ENCODE peak calls at places on chromosomes 4 and X, in four cellular contexts. O is H1, F is GM12878, Q is K562. U is an unnamed sample.

GRCh38 chr4:16693040-16693506 is 205.4 kb downstream of the LDB2 start:
- DNase-seq in O (no peak), F (no peak), Q (no peak), U (no peak)

GRCh38 chr4:187617117-187617516 is 378.5 kb upstream of the ZFP42 start:
- DNase-seq in O (no peak), F (no peak), Q (no peak), U (no peak)

GRCh38 chrX:136694491-136695087 is 46.6 kb downstream of the CD40LG start:
- DNase-seq in O (no peak), F (no peak), Q (peak; percentile 26), U (peak; percentile 8)

GRCh38 chrX:16573781-16574180 is 76.2 kb upstream of the S100G start:
- DNase-seq in O (no peak), F (no peak), Q (no peak), U (no peak)

GRCh38 chr4:2417765-2418651 is at the start of gene ZFYVE28:
- DNase-seq in O (no peak), F (no peak), Q (peak; percentile 39), U (no peak)

GRCh38 chr4:173410106-173410505 is 11.2 kb upstream of the SCRG1 start:
- DNase-seq in O (no peak), F (no peak), Q (no peak), U (no peak)

GRCh38 chrX:45716747-45717146 is 516.1 kb upstream of the DIPK2B start:
- DNase-seq in O (no peak), F (no peak), Q (no peak), U (no peak)

GRCh38 chr4:121951570-121952110 is at the start of gene TRPC3:
- DNase-seq in O (no peak), F (no peak), Q (peak; percentile 43), U (no peak)

GRCh38 chr4:96379524-96379923 is 539.6 kb downstream of the PDHA2 start:
- DNase-seq in O (no peak), F (no peak), Q (no peak), U (no peak)

GRCh38 chrX:133218329-133218728 is at the start of gene TFDP3:
- DNase-seq in O (no peak), F (no peak), Q (no peak), U (no peak)

GRCh38 chrX:138858946-138859345 is 147.4 kb upstream of the FGF13 start:
- DNase-seq in O (no peak), F (no peak), Q (no peak), U (no peak)

GRCh38 chr4:114615435-114615834 is 16.8 kb downstream of the UGT8 start:
- DNase-seq in O (no peak), F (no peak), Q (no peak), U (no peak)

GRCh38 chr4:152206646-152207435 is 329.1 kb downstream of the FBXW7 start:
- DNase-seq in O (no peak), F (no peak), Q (no peak), U (no peak)

GRCh38 chrX:18607966-18608365 is 63.9 kb downstream of the RS1 start:
- DNase-seq in O (no peak), F (no peak), Q (no peak), U (no peak)

GRCh38 chr4:76964769-76965168 is 15.2 kb downstream of the SEPTIN11 start:
- DNase-seq in O (no peak), F (no peak), Q (no peak), U (no peak)

GRCh38 chrX:129760981-129761380 is 18.8 kb upstream of the SASH3 start:
- DNase-seq in O (no peak), F (no peak), Q (no peak), U (no peak)

GRCh38 chr4:120043828-120044227 is 22.8 kb downstream of the MAD2L1 start:
- DNase-seq in O (no peak), F (no peak), Q (no peak), U (no peak)

GRCh38 chr4:15901996-15902395 is 36.5 kb downstream of the FGFBP1 start:
- DNase-seq in O (no peak), F (no peak), Q (no peak), U (no peak)

GRCh38 chr4:186931519-186931918 is 207.9 kb upstream of the FAT1 start:
- DNase-seq in O (no peak), F (no peak), Q (no peak), U (no peak)

GRCh38 chrX:44071847-44072545 is 98.8 kb upstream of the NDP start:
- DNase-seq in O (no peak), F (no peak), Q (no peak), U (peak; percentile 29)

GRCh38 chr4:151169223-151169622 is 69.8 kb downstream of the RPS3A start:
- DNase-seq in O (no peak), F (no peak), Q (no peak), U (no peak)

GRCh38 chrX:118637997-118638396 is 89.4 kb upstream of the IL13RA1 start:
- DNase-seq in O (no peak), F (no peak), Q (no peak), U (no peak)

GRCh38 chrX:24479924-24480722 is 15.0 kb downstream of the PDK3 start:
- DNase-seq in O (no peak), F (peak; percentile 81), Q (no peak), U (no peak)

GRCh38 chr4:118086334-118086733 is 52.0 kb downstream of the NDST3 start:
- DNase-seq in O (no peak), F (no peak), Q (no peak), U (peak; percentile 62)

GRCh38 chrX:73068467-73069364 is 10.6 kb downstream of the PABPC1L2A start:
- DNase-seq in O (no peak), F (no peak), Q (no peak), U (no peak)

GRCh38 chr4:80215449-80216052 is 18.2 kb downstream of the PRDM8 start:
- DNase-seq in O (no peak), F (no peak), Q (peak; percentile 20), U (no peak)

GRCh38 chrX:15854080-15854655 is 445 bp downstream of the AP1S2 start:
- DNase-seq in O (no peak), F (no peak), Q (peak; percentile 55), U (no peak)

GRCh38 chr4:173498771-173499170 is 31.3 kb downstream of the HAND2 start:
- DNase-seq in O (no peak), F (no peak), Q (no peak), U (no peak)

GRCh38 chrX:13194291-13195103 is 125.4 kb downstream of the ATXN3L start:
- DNase-seq in O (no peak), F (no peak), Q (no peak), U (no peak)

GRCh38 chrX:45719751-45720501 is 519.2 kb upstream of the DIPK2B start:
- DNase-seq in O (no peak), F (no peak), Q (no peak), U (no peak)

GRCh38 chr4:169121920-169122319 is 111.9 kb upstream of the CBR4 start:
- DNase-seq in O (no peak), F (no peak), Q (no peak), U (no peak)

GRCh38 chr4:17068396-17068795 is 170.0 kb upstream of the LDB2 start:
- DNase-seq in O (no peak), F (no peak), Q (no peak), U (no peak)

DNA sequence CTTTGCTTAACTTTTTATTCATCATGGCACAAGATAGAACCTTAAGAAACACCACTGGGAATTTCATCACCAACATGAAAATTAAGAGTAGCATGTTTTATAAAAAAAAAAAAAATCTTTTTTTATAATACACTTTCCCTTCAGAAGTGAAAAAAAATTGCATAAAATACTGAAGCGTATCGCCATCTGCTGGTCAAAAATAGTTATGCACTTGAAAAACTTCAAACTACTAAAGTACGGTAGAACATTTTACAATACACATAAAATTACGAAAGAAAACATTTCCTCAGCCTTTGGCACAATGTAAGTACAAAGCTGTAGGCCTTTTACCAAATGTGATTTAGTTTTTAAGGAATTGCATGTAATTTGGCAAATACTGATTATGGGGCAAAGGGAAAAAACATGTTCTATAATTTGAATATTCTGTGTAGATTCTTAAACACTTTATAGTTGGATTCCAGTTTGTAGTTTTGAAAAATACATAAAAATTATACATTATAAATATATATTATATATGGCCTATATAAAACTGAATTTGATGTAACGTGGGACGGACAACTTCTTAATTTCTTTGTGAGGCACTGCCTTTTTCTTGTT is 26.5 kb downstream of the HCCS start:
- DNase-seq in O (no peak), F (no peak), Q (no peak), U (peak; percentile 13)
- TF ChIP-seq EGR1 in O (no peak), F (no peak), Q (no peak), U (no peak)

GRCh38 chr4:90727938-90728337 is 600.7 kb downstream of the CCSER1 start:
- DNase-seq in O (peak; percentile 69), F (no peak), Q (no peak), U (peak; percentile 45)
- TF ChIP-seq EGR1 in O (no peak), F (no peak), Q (no peak), U (no peak)

GRCh38 chr4:153464068-153464467 is 2.1 kb upstream of the TMEM131L start:
- DNase-seq in O (no peak), F (no peak), Q (no peak), U (no peak)
- TF ChIP-seq EGR1 in O (no peak), F (no peak), Q (no peak), U (no peak)

GRCh38 chr4:57426779-57427395 is 316.7 kb upstream of the IGFBP7 start:
- DNase-seq in O (peak; percentile 66), F (no peak), Q (peak; percentile 68), U (peak; percentile 19)
- TF ChIP-seq EGR1 in O (no peak), F (no peak), Q (no peak), U (no peak)

DNA sequence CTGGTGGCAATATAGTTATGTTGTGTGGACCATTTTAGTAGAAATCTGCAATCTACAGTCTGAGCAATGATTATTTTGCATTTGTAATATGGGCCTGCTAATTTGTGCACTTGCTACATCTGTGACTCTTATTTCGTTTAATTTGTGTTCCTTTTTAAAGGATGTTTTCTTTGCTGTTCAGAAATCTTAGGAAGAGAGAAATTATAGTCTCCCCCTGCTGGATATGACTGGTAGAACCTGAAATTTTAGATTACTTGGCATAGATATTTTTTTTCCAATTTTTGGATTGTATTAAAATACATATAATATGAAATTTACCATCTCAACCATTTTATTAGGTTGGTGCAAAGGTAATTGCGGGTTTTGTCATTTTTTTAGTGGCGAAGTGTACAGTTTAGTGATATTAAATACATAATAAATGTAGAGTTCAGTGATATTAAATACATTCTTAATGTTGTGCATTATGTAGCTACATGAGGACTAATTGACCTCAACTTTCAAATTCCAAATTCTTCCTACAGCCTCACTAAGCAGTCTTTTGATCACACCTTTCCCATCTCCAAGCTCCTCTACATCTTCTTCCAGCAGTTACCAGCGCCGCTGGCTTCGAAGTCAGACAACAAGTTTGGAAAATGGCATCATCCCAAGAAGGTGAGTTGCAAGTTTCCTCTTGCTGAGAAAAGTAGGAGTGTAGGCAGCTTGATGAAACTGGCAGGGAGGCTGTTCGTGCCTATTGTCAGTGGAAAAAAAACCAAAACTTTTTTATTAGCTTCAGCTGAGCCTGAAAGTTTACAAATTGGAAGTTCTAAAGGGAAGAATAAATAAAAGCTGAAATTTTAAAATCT is 82.2 kb downstream of the FNIP2 start:
- DNase-seq in O (no peak), F (no peak), Q (peak; percentile 35), U (peak; percentile 15)
- TF ChIP-seq EGR1 in O (no peak), F (no peak), Q (no peak), U (no peak)

DNA sequence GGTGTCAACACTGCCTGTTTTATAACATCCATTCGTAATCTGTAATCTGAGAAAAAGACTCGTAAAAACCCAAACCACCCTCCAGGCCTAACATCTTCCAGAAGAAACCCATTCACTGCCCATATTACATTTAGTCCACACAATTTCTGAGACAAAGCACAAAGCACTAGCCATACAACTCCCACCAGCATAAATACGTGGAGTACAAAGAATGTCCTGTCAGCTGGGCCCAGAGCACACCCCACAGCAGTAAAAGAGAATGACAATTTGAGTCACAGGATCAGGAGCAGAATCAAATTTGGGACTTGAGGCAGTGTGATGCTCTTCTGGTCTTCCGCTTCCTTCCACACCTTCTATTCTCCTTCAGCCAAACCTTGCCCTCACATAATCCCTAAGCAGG is 6.8 kb downstream of the MECP2 start:
- DNase-seq in O (no peak), F (no peak), Q (no peak), U (no peak)
- TF ChIP-seq EGR1 in O (no peak), F (no peak), Q (no peak), U (no peak)